ENCODE peak calls at places on chromosomes 2 and 18, in eight cellular contexts. Z is fibroblast of lung; T is cardiac muscle cell; N is K562; F is keratinocyte; U is heart left ventricle; Q is sigmoid colon; L is CD4-positive, CD25-positive, alpha-beta regulatory T cell. M is an unnamed sample. For H3K36me3, the result is how much of the 10 kb centered on the place peaks cover.

GRCh38 chr2:12870692-12871091 is 154.0 kb downstream of the TRIB2 start:
- DNase-seq in Z (no peak), T (no peak), N (no peak), F (no peak), U (no peak), Q (no peak), L (no peak), M (no peak)

GRCh38 chr2:191844706-191845105 is 2.2 kb downstream of the CAVIN2 start:
- DNase-seq in Z (peak), T (no peak), N (no peak), F (no peak), U (no peak), Q (no peak), L (no peak), M (no peak)

GRCh38 chr18:6610436-6610835 is 119.1 kb upstream of the ARHGAP28 start:
- DNase-seq in Z (peak), T (no peak), N (no peak), F (no peak), U (no peak), Q (no peak), L (no peak), M (no peak)

GRCh38 chr2:170377469-170378207 is 199.7 kb downstream of the MYO3B start:
- DNase-seq in Z (peak), T (no peak), N (no peak), F (no peak), U (no peak), Q (no peak), L (no peak), M (no peak)

GRCh38 chr2:196208915-196209314 is 37.5 kb upstream of the STK17B start:
- DNase-seq in Z (no peak), T (no peak), N (no peak), F (no peak), U (no peak), Q (no peak), L (no peak), M (no peak)

GRCh38 chr2:197356136-197356535 is 45.6 kb upstream of the ANKRD44 start:
- DNase-seq in Z (no peak), T (no peak), N (no peak), F (no peak), U (no peak), Q (no peak), L (peak), M (no peak)

GRCh38 chr18:46623541-46623940 is 33.5 kb downstream of the LOXHD1 start:
- DNase-seq in Z (no peak), T (no peak), N (no peak), F (no peak), U (no peak), Q (no peak), L (no peak), M (no peak)

GRCh38 chr2:169620509-169620908 is 36.4 kb downstream of the PPIG start:
- DNase-seq in Z (no peak), T (no peak), N (no peak), F (no peak), U (no peak), Q (no peak), L (no peak), M (no peak)

GRCh38 chr2:216052420-216052819 is 29.2 kb downstream of the PECR start:
- DNase-seq in Z (no peak), T (no peak), N (no peak), F (no peak), U (no peak), Q (no peak), L (no peak), M (no peak)

GRCh38 chr18:36349552-36349951 is 52.0 kb downstream of the FHOD3 start:
- DNase-seq in Z (no peak), T (no peak), N (no peak), F (no peak), U (no peak), Q (no peak), L (no peak), M (no peak)

GRCh38 chr2:109663721-109664120 is 49.6 kb downstream of the SOWAHC start:
- DNase-seq in Z (peak), T (peak), N (no peak), F (peak), U (peak), Q (peak), L (no peak), M (no peak)

GRCh38 chr2:101175991-101176390 is 24.8 kb upstream of the TBC1D8 start:
- DNase-seq in Z (no peak), T (no peak), N (no peak), F (no peak), U (no peak), Q (no peak), L (no peak), M (no peak)

GRCh38 chr18:27746241-27746640 is 430.7 kb downstream of the CDH2 start:
- DNase-seq in Z (no peak), T (no peak), N (no peak), F (no peak), U (no peak), Q (no peak), L (no peak), M (no peak)

GRCh38 chr2:180983468-180984388 is 3.3 kb downstream of the UBE2E3 start:
- DNase-seq in Z (peak), T (peak), N (peak), F (no peak), U (peak), Q (no peak), L (peak), M (no peak)
- H3K4me3 ChIP-seq in Z (peak), T (peak), N (peak), F (no peak), U (no peak), Q (no peak), L (peak), M (no peak)

DNA sequence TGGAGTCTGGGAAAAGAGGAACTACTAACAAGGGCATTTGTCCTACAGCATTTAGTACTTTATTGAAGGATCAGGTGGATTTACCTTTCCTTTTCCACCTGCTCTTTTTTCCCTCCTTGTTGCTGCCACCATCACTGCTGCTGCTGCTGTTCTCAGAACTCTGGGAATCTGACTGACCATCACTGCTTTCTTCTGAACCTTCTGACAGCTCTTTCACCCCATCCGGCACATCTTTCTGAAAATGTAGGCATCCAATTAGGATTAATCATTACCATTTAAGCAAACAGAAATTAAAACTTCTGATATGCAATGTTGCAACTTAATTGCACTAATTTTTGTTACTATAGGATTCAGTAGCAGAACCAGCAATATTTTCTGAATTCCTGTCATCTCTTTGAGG is 79.0 kb downstream of the ASXL2 start:
- DNase-seq in Z (no peak), T (no peak), N (no peak), F (no peak), U (no peak), Q (no peak), L (no peak), M (no peak)
- H3K36me3 ChIP-seq in Z (under half), T (under half), N (half or more), F (under half), U (under half), Q (under half), L (under half), M (half or more)

GRCh38 chr2:43255249-43255960 is 29.0 kb upstream of the ZFP36L2 start:
- DNase-seq in Z (no peak), T (peak), N (no peak), F (no peak), U (no peak), Q (no peak), L (no peak), M (no peak)
- H3K27ac ChIP-seq in Z (no peak), T (peak), N (no peak), F (no peak), U (no peak), Q (peak), L (no peak), M (no peak)

GRCh38 chr2:181724662-181725061 is 44.3 kb upstream of the NEUROD1 start:
- DNase-seq in Z (no peak), T (no peak), N (no peak), F (no peak), U (no peak), Q (no peak), L (no peak), M (no peak)
- H3K4me3 ChIP-seq in Z (no peak), T (no peak), N (no peak), F (no peak), U (no peak), Q (no peak), L (no peak), M (no peak)

DNA sequence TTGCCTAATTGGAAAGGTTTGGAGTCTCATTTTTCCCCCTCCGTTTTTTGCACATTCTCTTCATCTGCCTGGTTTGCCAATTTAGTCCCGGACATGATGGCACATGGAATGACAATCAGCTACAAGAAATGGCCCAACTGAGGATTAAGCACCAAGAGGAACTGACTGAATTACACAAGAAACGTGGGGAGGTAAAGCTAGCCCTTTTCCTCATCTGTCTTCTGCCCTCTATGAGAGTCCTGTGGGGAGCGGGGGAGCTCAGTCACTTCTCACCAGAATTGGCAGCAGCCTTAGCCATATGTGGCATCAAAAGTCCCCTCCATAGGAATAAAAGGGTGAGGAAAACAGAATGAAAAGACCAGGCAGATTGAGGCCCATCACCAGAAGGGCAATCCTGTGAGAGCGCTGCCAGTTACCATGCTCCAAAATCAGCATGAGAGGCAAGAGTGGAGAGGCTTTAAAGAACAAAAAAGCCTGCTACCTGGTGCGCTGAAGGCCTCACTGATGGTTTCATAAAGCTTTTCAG is 11.6 kb downstream of the ATG16L1 start:
- DNase-seq in Z (no peak), T (no peak), N (no peak), F (no peak), U (no peak), Q (no peak), L (no peak), M (no peak)
- H3K36me3 ChIP-seq in Z (under half), T (under half), N (half or more), F (under half), U (half or more), Q (half or more), L (half or more), M (half or more)